ENCODE peak calls at places on chromosomes 16 and 17, in five cellular contexts. O, N, E, P and B are unnamed samples.

GRCh38 chr17:65013613-65014391 is 42.7 kb downstream of the GNA13 start:
- DNase-seq in P (no peak), N (no peak), E (peak), O (peak), B (no peak)

GRCh38 chr17:40326014-40326831 is 17.2 kb downstream of the RARA start:
- DNase-seq in N (no peak), E (no peak), O (no peak), P (peak), B (no peak)

GRCh38 chr17:40072481-40073346 is 9.9 kb downstream of the THRA start:
- DNase-seq in O (no peak), P (no peak), N (no peak), E (no peak), B (no peak)

GRCh38 chr16:48608871-48609452 is 1.0 kb downstream of the N4BP1 start:
- DNase-seq in O (no peak), N (no peak), P (peak), E (no peak), B (no peak)

GRCh38 chr17:78820122-78820792 is 20.4 kb downstream of the USP36 start:
- DNase-seq in O (no peak), N (no peak), P (no peak), E (no peak), B (no peak)

GRCh38 chr17:35745749-35746320 is 7.2 kb downstream of the GAS2L2 start:
- DNase-seq in E (no peak), O (no peak), N (no peak), P (no peak), B (no peak)

GRCh38 chr16:85637808-85638186 is 24.7 kb downstream of the GSE1 start:
- DNase-seq in O (no peak), E (no peak), P (no peak), N (no peak), B (no peak)

GRCh38 chr17:39769974-39770587 is 32.3 kb downstream of the GRB7 start:
- DNase-seq in O (no peak), N (peak), P (no peak), E (peak), B (no peak)

GRCh38 chr16:53024045-53024444 is 28.7 kb downstream of the CHD9NB start:
- DNase-seq in O (no peak), P (no peak), E (no peak), N (no peak), B (no peak)

GRCh38 chr17:10477701-10478100 is 8.3 kb upstream of the MYH4 start:
- DNase-seq in E (no peak), O (no peak), P (no peak), N (no peak), B (no peak)